ENCODE peak calls at places on chromosomes 3 and 15, in five cellular contexts. J is HepG2, X is GM12878, B is SK-N-SH, Y is HCT116. F is an unnamed sample.

GRCh38 chr15:29676961-29677402 is 145.3 kb downstream of the TJP1 start:
- DNase-seq in J (no peak), X (no peak), B (peak; percentile 56), Y (no peak), F (no peak)

GRCh38 chr3:151923901-151924300 is 50.5 kb downstream of the SUCNR1 start:
- DNase-seq in J (no peak), X (no peak), B (no peak), Y (no peak), F (no peak)

GRCh38 chr3:27713435-27713880 is 8.7 kb downstream of the EOMES start:
- DNase-seq in J (no peak), X (no peak), B (peak; percentile 45), Y (no peak), F (no peak)

GRCh38 chr3:184635774-184636173 is 74.2 kb downstream of the EPHB3 start:
- DNase-seq in J (no peak), X (no peak), B (peak; percentile 43), Y (no peak), F (no peak)

GRCh38 chr3:11835028-11835639 is 11.6 kb downstream of the TAMM41 start:
- DNase-seq in J (no peak), X (no peak), B (peak; percentile 44), Y (no peak), F (no peak)

GRCh38 chr3:11556234-11556633 is 87.5 kb downstream of the VGLL4 start:
- DNase-seq in J (no peak), X (no peak), B (no peak), Y (no peak), F (no peak)

GRCh38 chr3:189355115-189355480 is 183.3 kb downstream of the TPRG1 start:
- DNase-seq in J (no peak), X (no peak), B (no peak), Y (no peak), F (no peak)

GRCh38 chr3:51995346-51996156 is at the start of gene RPL29:
- DNase-seq in J (peak; percentile 87), X (peak; percentile 88), B (peak; percentile 92), Y (peak; percentile 90), F (peak; percentile 82)

GRCh38 chr3:143001034-143001368 is 369 bp upstream of the U2SURP start:
- DNase-seq in J (no peak), X (no peak), B (no peak), Y (no peak), F (no peak)

GRCh38 chr3:45011756-45012441 is 14.2 kb upstream of the CLEC3B start:
- DNase-seq in J (no peak), X (no peak), B (no peak), Y (no peak), F (no peak)

GRCh38 chr3:65045138-65045537 is 357.3 kb upstream of the ADAMTS9 start:
- DNase-seq in J (no peak), X (no peak), B (no peak), Y (no peak), F (no peak)

GRCh38 chr3:44870375-44871061 is 3.9 kb upstream of the TGM4 start:
- DNase-seq in J (peak; percentile 44), X (no peak), B (no peak), Y (no peak), F (no peak)

GRCh38 chr15:78092111-78093041 is at the start of gene SH2D7:
- DNase-seq in J (no peak), X (no peak), B (no peak), Y (no peak), F (no peak)

GRCh38 chr15:32704343-32705076 is 13.3 kb upstream of the GREM1 start:
- DNase-seq in J (no peak), X (no peak), B (no peak), Y (no peak), F (no peak)

GRCh38 chr3:5503136-5503535 is 315.6 kb downstream of the EDEM1 start:
- DNase-seq in J (no peak), X (no peak), B (no peak), Y (no peak), F (no peak)

GRCh38 chr3:195447205-195447604 is 4.4 kb upstream of the ACAP2 start:
- DNase-seq in J (no peak), X (no peak), B (no peak), Y (no peak), F (no peak)

GRCh38 chr15:85777291-85778106 is 17.2 kb downstream of the KLHL25 start:
- DNase-seq in J (no peak), X (no peak), B (no peak), Y (no peak), F (no peak)

GRCh38 chr3:140441006-140441405 is 236.9 kb upstream of the TRIM42 start:
- DNase-seq in J (no peak), X (no peak), B (no peak), Y (no peak), F (no peak)

GRCh38 chr15:66105286-66105984 is 148.1 kb downstream of the MEGF11 start:
- DNase-seq in J (no peak), X (no peak), B (no peak), Y (no peak), F (no peak)

GRCh38 chr3:185353823-185354614 is 8.9 kb upstream of the MAP3K13 start:
- DNase-seq in J (peak; percentile 86), X (peak; percentile 75), B (peak; percentile 73), Y (peak; percentile 92), F (no peak)

GRCh38 chr3:193897288-193897687 is 238.7 kb upstream of the HES1 start:
- DNase-seq in J (no peak), X (no peak), B (no peak), Y (no peak), F (no peak)

GRCh38 chr3:15325228-15325627 is 7.2 kb downstream of the SH3BP5 start:
- DNase-seq in J (no peak), X (no peak), B (peak; percentile 26), Y (no peak), F (no peak)
- TF ChIP-seq REST in J (no peak), X (no peak), B (no peak), Y (no peak), F (no peak)

GRCh38 chr15:76533995-76534394 is 197.4 kb downstream of the ISL2 start:
- DNase-seq in J (peak; percentile 32), X (no peak), B (no peak), Y (no peak), F (no peak)

GRCh38 chr15:76529911-76530310 is 193.3 kb downstream of the ISL2 start:
- DNase-seq in J (no peak), X (no peak), B (no peak), Y (no peak), F (no peak)

DNA sequence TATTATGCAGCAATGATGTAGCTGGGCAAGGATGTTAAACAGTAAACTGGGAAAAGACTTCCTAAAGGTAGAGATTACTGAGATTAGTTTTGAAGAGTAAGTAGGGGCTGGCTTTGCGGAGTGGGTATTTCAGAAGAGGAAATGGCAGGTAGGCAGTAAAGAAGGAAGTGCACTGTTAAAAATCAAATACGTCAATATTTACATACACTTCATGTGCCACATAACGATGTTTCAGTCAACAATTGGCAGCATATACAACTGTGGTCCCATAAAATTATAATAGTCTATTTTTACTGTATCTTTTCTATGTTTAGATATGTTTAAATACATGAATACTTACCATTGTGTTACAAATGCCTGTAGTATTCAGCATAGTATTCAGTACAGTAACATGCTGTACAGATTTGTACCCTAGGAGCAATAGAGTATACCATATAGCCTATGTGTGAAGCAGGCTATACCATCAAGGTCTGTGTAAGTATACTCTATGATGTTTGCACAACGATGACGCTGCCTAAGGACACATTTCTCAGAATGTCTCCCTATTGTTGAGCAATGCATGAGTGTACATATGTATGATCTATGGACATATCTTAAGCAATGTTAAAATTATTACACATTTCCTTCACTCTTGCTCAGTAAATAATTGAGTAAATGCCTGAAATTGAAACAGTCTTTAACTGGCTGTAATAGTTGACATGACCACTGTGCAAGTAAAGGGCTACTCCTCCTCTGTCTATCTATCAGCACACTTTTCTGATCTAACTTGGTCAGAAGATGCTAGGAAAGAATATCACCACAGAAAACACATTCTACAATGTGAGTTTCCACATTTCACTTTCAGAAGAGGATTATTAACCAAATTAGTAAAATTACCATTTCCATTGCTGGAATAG is 196.7 kb downstream of the ISL2 start:
- DNase-seq in J (peak; percentile 81), X (no peak), B (no peak), Y (no peak), F (no peak)
- TF ChIP-seq POLR2AphosphoS5 in J (no peak), X (no peak), B (no peak), Y (no peak), F (no peak)

GRCh38 chr3:29382845-29383244 is 102.0 kb downstream of the RBMS3 start:
- DNase-seq in J (no peak), X (no peak), B (no peak), Y (no peak), F (no peak)
- H3K4me3 ChIP-seq in J (no peak overlapping the region), X (no peak overlapping the region), B (no peak overlapping the region), Y (no peak overlapping the region), F (no peak overlapping the region)

DNA sequence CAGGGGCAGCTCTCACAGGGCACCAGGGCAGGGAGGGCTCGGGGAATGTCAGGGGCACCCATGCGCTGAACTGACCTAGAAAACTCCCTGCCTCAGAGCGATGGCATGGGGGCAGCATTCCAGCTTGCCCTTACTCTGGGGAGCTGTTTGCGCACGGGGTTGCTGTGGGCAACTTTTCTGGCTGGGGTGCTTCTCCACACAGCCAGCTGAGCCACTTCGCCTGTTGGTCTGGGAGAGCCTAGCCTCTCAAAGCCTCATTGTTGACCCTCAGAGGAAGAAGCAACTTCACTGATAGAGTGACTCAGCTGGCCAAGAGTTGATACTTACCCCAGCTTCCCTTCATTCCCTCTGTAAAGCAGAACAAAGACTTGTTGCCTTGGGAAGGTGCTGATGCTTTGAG is 42.6 kb upstream of the MRPS22 start:
- DNase-seq in J (peak; percentile 29), X (no peak), B (no peak), Y (no peak), F (no peak)
- TF ChIP-seq REST in J (no peak), X (no peak), B (no peak), Y (no peak), F (no peak)

GRCh38 chr3:186413615-186414415 is 51.8 kb upstream of the DGKG start:
- DNase-seq in J (no peak), X (peak; percentile 17), B (peak; percentile 30), Y (no peak), F (no peak)
- TF ChIP-seq POLR2AphosphoS5 in J (no peak), X (no peak), B (no peak), Y (no peak), F (no peak)

DNA sequence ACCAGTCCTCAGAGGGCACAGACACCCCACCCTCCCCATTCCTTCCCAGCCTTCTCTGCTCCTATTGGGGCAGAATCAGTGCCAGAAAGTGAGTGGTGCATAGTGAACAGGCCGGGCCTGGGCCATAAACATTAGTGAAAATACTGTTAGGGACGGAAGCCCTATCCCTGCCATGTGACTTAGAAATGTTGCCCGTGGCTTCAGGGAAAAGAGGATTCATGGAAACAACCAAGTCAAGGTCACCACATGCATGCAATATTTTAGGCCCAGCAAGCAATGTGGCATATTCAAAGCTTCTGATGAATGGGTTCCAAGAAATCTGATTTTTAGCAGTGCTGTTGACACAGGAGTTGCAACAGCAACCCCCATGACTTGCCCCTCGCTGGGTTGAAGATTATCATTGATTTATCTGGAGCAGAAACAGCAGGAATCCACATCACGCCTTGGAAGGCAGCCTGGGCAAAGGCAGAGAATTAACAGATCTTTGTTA is 52.3 kb downstream of the CCNL1 start:
- DNase-seq in J (no peak), X (no peak), B (no peak), Y (no peak), F (no peak)
- H3K4me3 ChIP-seq in J (no peak overlapping the region), X (no peak overlapping the region), B (no peak overlapping the region), Y (no peak overlapping the region), F (no peak overlapping the region)

GRCh38 chr3:149611149-149611548 is 46.7 kb downstream of the WWTR1 start:
- DNase-seq in J (no peak), X (no peak), B (no peak), Y (no peak), F (no peak)
- TF ChIP-seq REST in J (no peak), X (no peak), B (no peak), Y (no peak), F (no peak)

GRCh38 chr3:196568246-196569002 is at the start of the genes FBXO45 and WDR53:
- DNase-seq in J (peak; percentile 86), X (peak; percentile 80), B (peak; percentile 97), Y (peak; percentile 84), F (peak; percentile 64)
- TF ChIP-seq POLR2AphosphoS5 in J (peak; percentile 77), X (peak; percentile 86), B (peak; percentile 85), Y (peak; percentile 89), F (peak; percentile 97)

F was measured in Panc1.